ENCODE peak calls at places on chromosomes 1 and 21, in four cellular contexts. N is GM12878, L is spleen, H is K562. C is an unnamed sample.

GRCh38 chr1:7294636-7295035 is 476.5 kb upstream of the VAMP3 start:
- DNase-seq in N (no peak), L (no peak), H (no peak), C (no peak)

GRCh38 chr1:9289090-9289534 is 3.6 kb upstream of the SPSB1 start:
- DNase-seq in N (peak), L (peak), H (peak), C (no peak)

GRCh38 chr1:240148333-240148732 is 56.6 kb downstream of the FMN2 start:
- DNase-seq in N (no peak), L (no peak), H (no peak), C (no peak)

GRCh38 chr1:233777571-233777970 is 126.9 kb upstream of the SLC35F3 start:
- DNase-seq in N (no peak), L (no peak), H (no peak), C (no peak)

GRCh38 chr1:19023787-19024186 is 67.3 kb upstream of the IFFO2 start:
- DNase-seq in N (no peak), L (no peak), H (no peak), C (no peak)

GRCh38 chr1:59985901-59986735 is 59.5 kb upstream of the CYP2J2 start:
- DNase-seq in N (no peak), L (no peak), H (no peak), C (no peak)

GRCh38 chr1:54781023-54781723 is 16.9 kb upstream of the PARS2 start:
- DNase-seq in N (no peak), L (no peak), H (no peak), C (no peak)

GRCh38 chr1:25253911-25254310 is 6.7 kb upstream of the RSRP1 start:
- DNase-seq in N (no peak), L (no peak), H (no peak), C (no peak)

GRCh38 chr1:35345439-35345981 is 77.0 kb downstream of the ZMYM4 start:
- DNase-seq in N (no peak), L (no peak), H (no peak), C (no peak)

GRCh38 chr1:1230656-1231399 is 973 bp downstream of the SDF4 start:
- DNase-seq in N (no peak), L (no peak), H (peak), C (no peak)
- TF ChIP-seq POLR2A in N (no peak), L (no peak), H (no peak), C (no peak)

GRCh38 chr1:182288749-182289604 is 102.6 kb downstream of the GLUL start:
- DNase-seq in N (no peak), L (no peak), H (no peak), C (no peak)
- H3K4me3 ChIP-seq in N (no peak), L (no peak), H (no peak), C (no peak)

DNA sequence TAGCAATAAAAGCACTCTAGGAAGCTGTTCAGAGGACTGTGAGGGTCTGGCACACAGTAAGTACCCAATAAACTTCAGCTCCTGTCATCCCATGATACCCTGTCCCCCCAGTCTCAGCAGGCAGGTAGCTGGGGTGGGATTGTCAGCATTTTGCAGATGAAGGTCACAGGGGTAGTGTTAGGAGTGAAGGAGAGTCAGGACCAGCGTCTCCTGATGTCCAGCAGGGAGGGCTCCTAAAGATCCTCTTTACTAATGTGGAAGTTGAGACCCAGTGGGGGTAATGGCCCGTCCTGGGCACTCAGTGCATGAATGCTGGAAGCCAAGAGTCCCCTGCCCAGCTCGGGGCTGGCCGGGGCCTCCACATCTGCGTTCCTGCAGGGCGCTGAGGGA is 31.3 kb upstream of the EDN2 start:
- DNase-seq in N (no peak), L (no peak), H (no peak), C (no peak)
- TF ChIP-seq CTCF in N (no peak), L (no peak), H (no peak), C (no peak)

GRCh38 chr1:15584489-15585363 is at the start of gene AGMAT:
- DNase-seq in N (no peak), L (peak), H (no peak), C (no peak)
- TF ChIP-seq POLR2A in N (peak), L (no peak), H (no peak), C (no peak)

DNA sequence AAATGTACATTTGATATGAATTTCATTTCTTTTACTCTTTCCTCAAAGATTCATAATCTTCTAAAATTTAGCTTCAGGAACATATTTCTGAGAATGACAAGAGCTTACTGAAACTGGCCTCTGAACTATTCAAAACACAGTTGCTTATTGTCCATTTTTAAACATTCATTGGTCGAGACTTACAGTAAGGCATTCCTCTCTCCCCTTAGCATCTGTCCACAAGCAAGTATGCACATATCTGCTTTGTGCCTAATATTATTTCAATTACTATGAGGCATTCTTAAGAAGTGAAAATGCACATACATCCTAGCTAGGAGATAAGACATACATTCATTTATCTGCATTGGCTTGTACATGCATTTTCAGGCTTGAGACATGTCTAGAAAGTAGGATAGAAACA is 488.7 kb downstream of the PTBP2 start:
- DNase-seq in N (no peak), L (no peak), H (no peak), C (no peak)
- H3K4me3 ChIP-seq in N (no peak), L (no peak), H (no peak), C (no peak)

GRCh38 chr21:15520811-15521643 is 208.8 kb upstream of the USP25 start:
- DNase-seq in N (no peak), L (no peak), H (no peak), C (no peak)
- TF ChIP-seq CTCF in N (no peak), L (no peak), H (no peak), C (no peak)

GRCh38 chr1:181675091-181675490 is 191.8 kb downstream of the CACNA1E start:
- DNase-seq in N (no peak), L (no peak), H (no peak), C (no peak)
- TF ChIP-seq POLR2A in N (no peak), L (no peak), H (no peak), C (no peak)

GRCh38 chr1:166166400-166166699 is 451 bp downstream of the FAM78B start:
- DNase-seq in N (no peak), L (peak), H (no peak), C (no peak)
- H3K4me3 ChIP-seq in N (peak), L (peak), H (peak), C (peak)

GRCh38 chr1:68321084-68321685 is 88.9 kb upstream of the WLS start:
- DNase-seq in N (no peak), L (peak), H (peak), C (no peak)
- TF ChIP-seq CTCF in N (no peak), L (peak), H (peak), C (peak)